ENCODE peak calls at places on chromosomes 6 and 20, in five cellular contexts. O is ovary; E is heart left ventricle; Q is pancreas; K is CD8-positive, alpha-beta T cell. Z is an unnamed sample.
A peak's percentile ranks its signal among the peaks of the same experiment; 100 is the strongest.

GRCh38 chr20:23142162-23143050 is 56.3 kb upstream of the CD93 start:
- DNase-seq in O (peak; percentile 41), E (no peak), Q (no peak), K (no peak), Z (no peak)

GRCh38 chr6:87504440-87504839 is 31.7 kb downstream of the SLC35A1 start:
- DNase-seq in O (no peak), E (no peak), Q (no peak), K (no peak), Z (no peak)

GRCh38 chr6:42269553-42269952 is 51.9 kb upstream of the MRPS10 start:
- DNase-seq in O (no peak), E (no peak), Q (no peak), K (no peak), Z (no peak)

GRCh38 chr6:45436544-45437440 is 59.1 kb upstream of the SUPT3H start:
- DNase-seq in O (no peak), E (no peak), Q (no peak), K (no peak), Z (no peak)

GRCh38 chr6:138161118-138161433 is 663 bp upstream of the ARFGEF3 start:
- DNase-seq in O (no peak), E (no peak), Q (peak; percentile 16), K (no peak), Z (no peak)

GRCh38 chr20:63215101-63216040 is 560 bp downstream of the YTHDF1 start:
- DNase-seq in O (no peak), E (peak; percentile 49), Q (no peak), K (no peak), Z (no peak)

GRCh38 chr6:42316981-42317380 is 99.3 kb upstream of the MRPS10 start:
- DNase-seq in O (no peak), E (no peak), Q (no peak), K (no peak), Z (no peak)

GRCh38 chr6:154614641-154615040 is 104.2 kb upstream of the CNKSR3 start:
- DNase-seq in O (no peak), E (no peak), Q (no peak), K (no peak), Z (no peak)

GRCh38 chr6:27888576-27888975 is 23.6 kb downstream of the OR2B2 start:
- DNase-seq in O (no peak), E (no peak), Q (no peak), K (no peak), Z (no peak)

GRCh38 chr20:19251958-19252669 is 39.7 kb downstream of the SLC24A3 start:
- DNase-seq in O (no peak), E (no peak), Q (no peak), K (no peak), Z (no peak)

GRCh38 chr6:39137235-39137634 is 22.2 kb upstream of the SAYSD1 start:
- DNase-seq in O (no peak), E (peak; percentile 23), Q (no peak), K (no peak), Z (peak; percentile 5)

GRCh38 chr20:61595216-61595615 is 343.2 kb downstream of the CDH4 start:
- DNase-seq in O (no peak), E (no peak), Q (no peak), K (no peak), Z (no peak)
- H3K27me3 ChIP-seq in O (no peaks in the 10 kb centered on the region), E (no peaks in the 10 kb centered on the region), Q (no peaks in the 10 kb centered on the region), K (no peaks in the 10 kb centered on the region), Z (no peaks in the 10 kb centered on the region)

GRCh38 chr6:110784610-110784979 is 30.7 kb downstream of the CDK19 start:
- DNase-seq in O (no peak), E (no peak), Q (no peak), K (no peak), Z (no peak)
- H3K27me3 ChIP-seq in O (no peaks in the 10 kb centered on the region), E (no peaks in the 10 kb centered on the region), Q (no peaks in the 10 kb centered on the region), K (no peaks in the 10 kb centered on the region), Z (no peaks in the 10 kb centered on the region)

GRCh38 chr6:170285482-170285881 is 5.4 kb downstream of the DLL1 start:
- DNase-seq in O (peak; percentile 28), E (no peak), Q (no peak), K (no peak), Z (no peak)

GRCh38 chr6:170283212-170284081 is 7.4 kb downstream of the DLL1 start:
- DNase-seq in O (peak; percentile 41), E (no peak), Q (no peak), K (no peak), Z (no peak)

GRCh38 chr6:170286246-170286933 is 4.5 kb downstream of the DLL1 start:
- DNase-seq in O (peak; percentile 77), E (peak; percentile 74), Q (peak; percentile 61), K (no peak), Z (no peak)

GRCh38 chr6:170284126-170284773 is 6.6 kb downstream of the DLL1 start:
- DNase-seq in O (peak; percentile 27), E (no peak), Q (no peak), K (no peak), Z (no peak)

DNA sequence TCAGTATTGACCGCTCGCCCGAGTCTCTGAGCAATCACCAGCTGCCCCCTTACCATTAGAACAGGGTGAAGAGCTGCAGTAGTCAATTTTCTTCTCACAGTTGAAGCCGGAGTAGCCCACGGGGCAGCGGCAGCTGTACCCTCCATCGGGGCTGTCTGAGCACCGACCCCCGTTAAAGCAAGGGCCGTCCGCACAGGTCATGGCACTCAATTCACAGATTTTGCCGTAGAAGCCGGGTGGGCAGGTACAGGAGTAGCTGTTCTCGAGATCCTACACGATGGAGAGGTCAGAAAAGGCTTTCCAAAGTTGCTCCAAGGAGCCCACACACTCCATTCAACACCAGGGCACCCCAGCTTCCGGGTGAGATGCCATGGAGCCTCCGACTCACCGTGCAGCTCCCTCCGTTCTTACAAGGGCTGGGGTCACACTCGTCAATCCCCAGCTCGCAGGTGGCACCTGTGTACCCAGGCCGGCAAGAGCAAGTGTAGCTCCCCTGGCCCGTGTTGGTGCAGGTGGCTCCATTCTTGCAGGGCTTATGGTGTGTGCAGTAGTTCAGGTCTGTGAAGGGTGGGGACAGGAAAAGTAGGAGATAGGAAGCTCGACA is 5.9 kb downstream of the DLL1 start:
- DNase-seq in O (peak; percentile 33), E (no peak), Q (no peak), K (no peak), Z (no peak)
- H3K27me3 ChIP-seq in O (no peaks in the 10 kb centered on the region), E (no peaks in the 10 kb centered on the region), Q (no peaks in the 10 kb centered on the region), K (no peaks in the 10 kb centered on the region), Z (peaks cover 8% of the 10 kb centered on the region)

GRCh38 chr20:50270034-50270395 is 79.4 kb downstream of the CEBPB start:
- DNase-seq in O (no peak), E (no peak), Q (no peak), K (no peak), Z (no peak)
- H3K27me3 ChIP-seq in O (no peaks in the 10 kb centered on the region), E (no peaks in the 10 kb centered on the region), Q (no peaks in the 10 kb centered on the region), K (no peaks in the 10 kb centered on the region), Z (peaks cover 12% of the 10 kb centered on the region)

GRCh38 chr20:16691381-16691780 is 38.4 kb upstream of the SNRPB2 start:
- DNase-seq in O (no peak), E (no peak), Q (no peak), K (no peak), Z (no peak)

GRCh38 chr20:16692442-16692841 is 37.4 kb upstream of the SNRPB2 start:
- DNase-seq in O (no peak), E (no peak), Q (no peak), K (no peak), Z (no peak)

GRCh38 chr20:16684416-16684815 is 45.4 kb upstream of the SNRPB2 start:
- DNase-seq in O (no peak), E (no peak), Q (no peak), K (no peak), Z (no peak)

GRCh38 chr20:16694176-16694575 is 35.6 kb upstream of the SNRPB2 start:
- DNase-seq in O (no peak), E (no peak), Q (no peak), K (no peak), Z (no peak)

DNA sequence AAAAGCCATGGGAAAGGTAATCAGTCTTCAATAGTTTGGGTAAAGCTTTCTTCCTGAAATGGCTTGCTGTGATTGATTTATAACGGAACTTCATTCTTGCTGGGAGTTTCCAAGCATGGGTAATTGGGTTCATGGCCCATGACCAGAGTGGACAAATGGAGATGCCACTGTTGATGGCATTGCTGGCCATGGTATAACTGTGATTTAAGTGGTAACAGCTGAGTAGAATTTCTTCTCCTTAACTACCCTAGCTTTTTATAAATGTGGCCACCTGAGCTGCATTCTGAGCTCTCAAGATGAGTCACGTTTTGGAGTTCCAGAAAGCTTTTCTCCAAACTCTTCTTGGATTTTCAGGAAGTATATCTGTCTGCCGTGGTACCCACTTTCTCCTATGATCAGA is 39.9 kb upstream of the SNRPB2 start:
- DNase-seq in O (no peak), E (no peak), Q (no peak), K (no peak), Z (no peak)
- H3K27me3 ChIP-seq in O (no peaks in the 10 kb centered on the region), E (no peaks in the 10 kb centered on the region), Q (no peaks in the 10 kb centered on the region), K (no peaks in the 10 kb centered on the region), Z (peaks cover 1% of the 10 kb centered on the region)

GRCh38 chr6:19153981-19154295 is 683.2 kb upstream of the ID4 start:
- DNase-seq in O (no peak), E (peak; percentile 20), Q (no peak), K (no peak), Z (no peak)

GRCh38 chr6:19150307-19150706 is 686.9 kb upstream of the ID4 start:
- DNase-seq in O (no peak), E (no peak), Q (no peak), K (no peak), Z (no peak)

GRCh38 chr6:19157496-19157895 is 679.7 kb upstream of the ID4 start:
- DNase-seq in O (no peak), E (no peak), Q (no peak), K (no peak), Z (no peak)

GRCh38 chr6:19156443-19156842 is 680.7 kb upstream of the ID4 start:
- DNase-seq in O (no peak), E (no peak), Q (no peak), K (no peak), Z (no peak)

DNA sequence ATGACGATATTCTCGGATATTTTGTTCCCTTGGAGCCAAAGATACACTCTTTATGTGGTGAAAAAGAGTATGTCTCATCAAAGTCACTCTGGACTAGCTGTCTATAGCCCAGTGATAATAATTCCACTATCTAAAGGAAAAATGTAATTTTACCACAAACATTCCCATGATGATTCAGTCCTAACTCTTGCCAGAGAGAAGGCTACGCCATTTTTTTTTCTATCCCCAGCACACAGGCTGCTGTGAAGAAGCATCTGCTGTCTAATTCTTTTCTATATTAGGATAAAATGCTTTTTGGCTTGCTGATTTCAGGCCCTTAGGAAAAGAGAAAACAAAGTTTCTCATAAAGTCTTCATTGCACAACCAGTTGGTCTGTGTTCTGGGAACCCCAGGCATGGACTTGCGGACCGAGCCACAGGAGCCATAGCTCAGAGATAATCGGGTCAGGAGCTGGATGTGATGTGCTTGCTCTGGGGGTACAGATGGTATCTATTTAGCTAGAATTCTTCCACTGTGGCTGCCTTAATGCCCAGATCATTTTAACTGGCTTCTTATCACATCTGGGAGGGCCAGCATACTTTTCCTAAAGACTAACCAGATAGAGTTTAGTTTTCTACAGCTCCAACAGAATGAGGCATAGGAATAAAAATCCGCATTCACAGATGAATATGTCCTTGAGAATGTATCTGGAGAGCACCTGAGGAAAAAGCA is 683.7 kb upstream of the ID4 start:
- DNase-seq in O (no peak), E (peak; percentile 22), Q (no peak), K (no peak), Z (no peak)
- H3K27me3 ChIP-seq in O (no peaks in the 10 kb centered on the region), E (no peaks in the 10 kb centered on the region), Q (no peaks in the 10 kb centered on the region), K (no peaks in the 10 kb centered on the region), Z (no peaks in the 10 kb centered on the region)